ENCODE peak calls at places on chromosomes 2 and 18, in seven cellular contexts. One of them, this sample, is unnamed.
A peak's percentile ranks its signal among the peaks of the same experiment; 100 is the strongest.

GRCh38 chr18:35451032-35451431 is 46.7 kb downstream of the INO80C start:
- DNase-seq in A549: no peak
- DNase-seq in glutamatergic neuron: no peak
- DNase-seq in astrocyte of the spinal cord: no peak
- DNase-seq in cardiac muscle cell: no peak
- DNase-seq in fibroblast of villous mesenchyme: no peak
- DNase-seq in HFF-Myc: no peak
- DNase-seq in this sample: no peak

GRCh38 chr2:100589527-100589926 is 26.7 kb downstream of the PDCL3 start:
- DNase-seq in A549: no peak
- DNase-seq in cardiac muscle cell: no peak
- DNase-seq in fibroblast of villous mesenchyme: peak; percentile 14
- DNase-seq in HFF-Myc: no peak
- DNase-seq in astrocyte of the spinal cord: no peak
- DNase-seq in glutamatergic neuron: no peak
- DNase-seq in this sample: no peak

GRCh38 chr2:191428141-191428540 is 182.9 kb downstream of the MYO1B start:
- DNase-seq in astrocyte of the spinal cord: no peak
- DNase-seq in cardiac muscle cell: no peak
- DNase-seq in glutamatergic neuron: no peak
- DNase-seq in fibroblast of villous mesenchyme: no peak
- DNase-seq in HFF-Myc: no peak
- DNase-seq in A549: no peak
- DNase-seq in this sample: no peak

GRCh38 chr2:215808194-215808593 is 205.2 kb downstream of the MREG start:
- DNase-seq in fibroblast of villous mesenchyme: no peak
- DNase-seq in glutamatergic neuron: no peak
- DNase-seq in astrocyte of the spinal cord: no peak
- DNase-seq in A549: no peak
- DNase-seq in cardiac muscle cell: no peak
- DNase-seq in HFF-Myc: no peak
- DNase-seq in this sample: no peak

GRCh38 chr2:28423856-28424605 is 31.4 kb downstream of the FOSL2 start:
- DNase-seq in astrocyte of the spinal cord: peak; percentile 12
- DNase-seq in cardiac muscle cell: no peak
- DNase-seq in fibroblast of villous mesenchyme: no peak
- DNase-seq in A549: no peak
- DNase-seq in HFF-Myc: no peak
- DNase-seq in glutamatergic neuron: no peak
- DNase-seq in this sample: no peak

GRCh38 chr2:101277111-101277510 is 24.4 kb downstream of the CNOT11 start:
- DNase-seq in fibroblast of villous mesenchyme: peak; percentile 22
- DNase-seq in HFF-Myc: no peak
- DNase-seq in astrocyte of the spinal cord: peak; percentile 37
- DNase-seq in cardiac muscle cell: no peak
- DNase-seq in glutamatergic neuron: no peak
- DNase-seq in A549: peak; percentile 15
- DNase-seq in this sample: no peak

GRCh38 chr2:164538250-164538866 is 82.9 kb downstream of the GRB14 start:
- DNase-seq in A549: peak; percentile 55
- DNase-seq in cardiac muscle cell: peak; percentile 63
- DNase-seq in astrocyte of the spinal cord: peak; percentile 61
- DNase-seq in fibroblast of villous mesenchyme: peak; percentile 44
- DNase-seq in glutamatergic neuron: no peak
- DNase-seq in HFF-Myc: peak; percentile 14
- DNase-seq in this sample: no peak

GRCh38 chr2:54429055-54429454 is 27.1 kb upstream of the SPTBN1 start:
- DNase-seq in glutamatergic neuron: no peak
- DNase-seq in astrocyte of the spinal cord: no peak
- DNase-seq in HFF-Myc: no peak
- DNase-seq in cardiac muscle cell: no peak
- DNase-seq in A549: no peak
- DNase-seq in fibroblast of villous mesenchyme: no peak
- DNase-seq in this sample: no peak

GRCh38 chr18:79609841-79610281 is 69.7 kb upstream of the CTDP1 start:
- DNase-seq in HFF-Myc: no peak
- DNase-seq in fibroblast of villous mesenchyme: no peak
- DNase-seq in A549: no peak
- DNase-seq in cardiac muscle cell: no peak
- DNase-seq in glutamatergic neuron: no peak
- DNase-seq in astrocyte of the spinal cord: no peak
- DNase-seq in this sample: no peak

GRCh38 chr18:61892683-61893303 is at the start of gene RNF152:
- DNase-seq in glutamatergic neuron: peak; percentile 60
- DNase-seq in HFF-Myc: no peak
- DNase-seq in fibroblast of villous mesenchyme: peak; percentile 36
- DNase-seq in A549: peak; percentile 0
- DNase-seq in astrocyte of the spinal cord: peak; percentile 27
- DNase-seq in cardiac muscle cell: peak; percentile 64
- DNase-seq in this sample: peak; percentile 71
- TF ChIP-seq CTCF in glutamatergic neuron: no peak
- TF ChIP-seq CTCF in HFF-Myc: no peak
- TF ChIP-seq CTCF in fibroblast of villous mesenchyme: peak; percentile 10
- TF ChIP-seq CTCF in A549: no peak
- TF ChIP-seq CTCF in astrocyte of the spinal cord: no peak
- TF ChIP-seq CTCF in cardiac muscle cell: peak; percentile 19
- TF ChIP-seq CTCF in this sample: peak; percentile 33

GRCh38 chr2:46332686-46333281 is 35.6 kb downstream of the EPAS1 start:
- DNase-seq in cardiac muscle cell: no peak
- DNase-seq in HFF-Myc: no peak
- DNase-seq in glutamatergic neuron: no peak
- DNase-seq in A549: no peak
- DNase-seq in astrocyte of the spinal cord: no peak
- DNase-seq in fibroblast of villous mesenchyme: peak; percentile 72
- DNase-seq in this sample: no peak

GRCh38 chr2:46335966-46336436 is 38.8 kb downstream of the EPAS1 start:
- DNase-seq in A549: peak; percentile 47
- DNase-seq in cardiac muscle cell: no peak
- DNase-seq in astrocyte of the spinal cord: no peak
- DNase-seq in glutamatergic neuron: no peak
- DNase-seq in HFF-Myc: no peak
- DNase-seq in fibroblast of villous mesenchyme: peak; percentile 56
- DNase-seq in this sample: no peak

GRCh38 chr2:46335404-46335965 is 38.3 kb downstream of the EPAS1 start:
- DNase-seq in cardiac muscle cell: peak; percentile 68
- DNase-seq in HFF-Myc: no peak
- DNase-seq in astrocyte of the spinal cord: peak; percentile 75
- DNase-seq in A549: peak; percentile 60
- DNase-seq in fibroblast of villous mesenchyme: peak; percentile 80
- DNase-seq in glutamatergic neuron: no peak
- DNase-seq in this sample: no peak

GRCh38 chr2:46334389-46335345 is 37.5 kb downstream of the EPAS1 start:
- DNase-seq in astrocyte of the spinal cord: peak; percentile 89
- DNase-seq in glutamatergic neuron: no peak
- DNase-seq in fibroblast of villous mesenchyme: peak; percentile 95
- DNase-seq in HFF-Myc: peak; percentile 85
- DNase-seq in A549: no peak
- DNase-seq in cardiac muscle cell: no peak
- DNase-seq in this sample: no peak

GRCh38 chr2:46333912-46334311 is 36.7 kb downstream of the EPAS1 start:
- DNase-seq in A549: peak; percentile 49
- DNase-seq in fibroblast of villous mesenchyme: peak; percentile 54
- DNase-seq in cardiac muscle cell: no peak
- DNase-seq in glutamatergic neuron: no peak
- DNase-seq in HFF-Myc: no peak
- DNase-seq in astrocyte of the spinal cord: no peak
- DNase-seq in this sample: no peak
- TF ChIP-seq CTCF in A549: peak; percentile 20
- TF ChIP-seq CTCF in fibroblast of villous mesenchyme: peak; percentile 48
- TF ChIP-seq CTCF in cardiac muscle cell: peak; percentile 33
- TF ChIP-seq CTCF in glutamatergic neuron: no peak
- TF ChIP-seq CTCF in HFF-Myc: peak; percentile 33
- TF ChIP-seq CTCF in astrocyte of the spinal cord: peak; percentile 39
- TF ChIP-seq CTCF in this sample: no peak

GRCh38 chr2:230925443-230925878 is 419 bp upstream of the GPR55 start:
- DNase-seq in fibroblast of villous mesenchyme: no peak
- DNase-seq in glutamatergic neuron: no peak
- DNase-seq in HFF-Myc: no peak
- DNase-seq in cardiac muscle cell: no peak
- DNase-seq in A549: no peak
- DNase-seq in astrocyte of the spinal cord: no peak
- DNase-seq in this sample: no peak

GRCh38 chr2:230922951-230923717 is 1.9 kb downstream of the GPR55 start:
- DNase-seq in HFF-Myc: no peak
- DNase-seq in A549: no peak
- DNase-seq in cardiac muscle cell: no peak
- DNase-seq in fibroblast of villous mesenchyme: no peak
- DNase-seq in astrocyte of the spinal cord: no peak
- DNase-seq in glutamatergic neuron: no peak
- DNase-seq in this sample: no peak

GRCh38 chr2:230925879-230926765 is 1.1 kb upstream of the GPR55 start:
- DNase-seq in glutamatergic neuron: no peak
- DNase-seq in A549: no peak
- DNase-seq in fibroblast of villous mesenchyme: no peak
- DNase-seq in HFF-Myc: no peak
- DNase-seq in cardiac muscle cell: no peak
- DNase-seq in astrocyte of the spinal cord: no peak
- DNase-seq in this sample: no peak

GRCh38 chr2:230924092-230924469 is 961 bp downstream of the GPR55 start:
- DNase-seq in fibroblast of villous mesenchyme: no peak
- DNase-seq in glutamatergic neuron: no peak
- DNase-seq in HFF-Myc: no peak
- DNase-seq in cardiac muscle cell: no peak
- DNase-seq in A549: no peak
- DNase-seq in astrocyte of the spinal cord: no peak
- DNase-seq in this sample: no peak

DNA sequence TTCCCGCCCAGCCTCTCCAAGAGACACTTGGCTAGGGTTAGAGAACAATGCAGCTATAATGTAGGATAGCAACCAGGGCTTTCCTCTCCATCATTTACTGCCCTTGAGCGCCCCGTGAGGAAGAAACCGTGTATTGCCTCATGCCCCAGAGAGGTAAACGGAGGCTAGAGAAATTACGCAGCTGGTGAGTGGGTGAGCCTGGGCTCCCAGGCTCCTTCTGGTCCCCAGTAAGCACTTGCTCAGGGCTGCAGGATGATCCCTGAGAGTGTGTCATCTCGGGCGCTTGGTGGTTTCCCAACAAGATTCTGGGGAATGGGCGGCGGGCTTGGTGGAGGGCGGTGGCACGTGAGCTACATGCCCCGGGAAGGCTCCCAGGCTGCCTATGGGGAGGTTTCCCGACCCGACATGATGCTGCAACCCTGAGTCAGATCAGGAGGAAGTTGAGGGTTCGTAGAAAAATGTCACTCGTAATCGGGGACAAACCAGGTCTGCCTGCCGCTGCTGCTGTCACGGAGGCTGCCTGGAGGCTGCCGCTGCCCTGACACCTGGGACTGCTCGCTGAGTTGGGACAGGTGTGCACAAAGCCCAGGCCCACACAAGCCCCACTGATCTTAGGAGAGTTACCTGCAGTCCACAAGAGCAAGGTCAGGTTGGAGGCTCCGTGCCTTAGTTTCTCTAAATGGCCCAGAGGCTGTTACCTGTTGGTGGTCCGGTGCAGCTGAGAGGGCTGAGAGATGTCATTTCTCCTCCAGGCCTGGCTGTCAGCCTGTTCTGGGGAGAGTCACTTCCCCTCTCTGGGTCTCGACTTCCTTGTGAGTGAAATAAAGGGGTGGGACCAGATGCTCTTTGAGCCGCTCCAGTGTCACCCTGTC is at the start of gene GPR55:
- DNase-seq in A549: peak; percentile 20
- DNase-seq in HFF-Myc: no peak
- DNase-seq in cardiac muscle cell: no peak
- DNase-seq in glutamatergic neuron: no peak
- DNase-seq in astrocyte of the spinal cord: no peak
- DNase-seq in fibroblast of villous mesenchyme: no peak
- DNase-seq in this sample: no peak
- TF ChIP-seq CTCF in A549: no peak
- TF ChIP-seq CTCF in HFF-Myc: peak; percentile 21
- TF ChIP-seq CTCF in cardiac muscle cell: peak; percentile 13
- TF ChIP-seq CTCF in glutamatergic neuron: no peak
- TF ChIP-seq CTCF in astrocyte of the spinal cord: peak; percentile 21
- TF ChIP-seq CTCF in fibroblast of villous mesenchyme: peak; percentile 28
- TF ChIP-seq CTCF in this sample: peak; percentile 49

GRCh38 chr18:44093253-44093652 is 587.4 kb upstream of the SETBP1 start:
- DNase-seq in cardiac muscle cell: no peak
- DNase-seq in fibroblast of villous mesenchyme: peak; percentile 18
- DNase-seq in A549: no peak
- DNase-seq in glutamatergic neuron: no peak
- DNase-seq in HFF-Myc: no peak
- DNase-seq in astrocyte of the spinal cord: peak; percentile 29
- DNase-seq in this sample: no peak

GRCh38 chr18:44096016-44096415 is 584.7 kb upstream of the SETBP1 start:
- DNase-seq in cardiac muscle cell: no peak
- DNase-seq in astrocyte of the spinal cord: no peak
- DNase-seq in fibroblast of villous mesenchyme: no peak
- DNase-seq in HFF-Myc: no peak
- DNase-seq in A549: no peak
- DNase-seq in glutamatergic neuron: no peak
- DNase-seq in this sample: no peak

GRCh38 chr18:44098551-44099098 is 582.1 kb upstream of the SETBP1 start:
- DNase-seq in glutamatergic neuron: peak; percentile 21
- DNase-seq in HFF-Myc: no peak
- DNase-seq in astrocyte of the spinal cord: peak; percentile 47
- DNase-seq in fibroblast of villous mesenchyme: peak; percentile 36
- DNase-seq in A549: no peak
- DNase-seq in cardiac muscle cell: peak; percentile 2
- DNase-seq in this sample: no peak
- TF ChIP-seq CTCF in glutamatergic neuron: peak; percentile 33
- TF ChIP-seq CTCF in HFF-Myc: no peak
- TF ChIP-seq CTCF in astrocyte of the spinal cord: peak; percentile 31
- TF ChIP-seq CTCF in fibroblast of villous mesenchyme: peak; percentile 49
- TF ChIP-seq CTCF in A549: no peak
- TF ChIP-seq CTCF in cardiac muscle cell: peak; percentile 45
- TF ChIP-seq CTCF in this sample: peak; percentile 44